ENCODE peak calls at places on chromosomes 5 and 9, in seven cellular contexts. N is osteoblast; P is SK-N-SH; D is CD4-positive, CD25-positive, alpha-beta regulatory T cell; Q is fibroblast of lung; O is prostate gland; I is heart left ventricle. Z is an unnamed sample.
A peak's percentile ranks its signal among the peaks of the same experiment; 100 is the strongest.

GRCh38 chr5:72854419-72854818 is 38.0 kb downstream of the TNPO1 start:
- DNase-seq in N (no peak), P (no peak), D (no peak), Q (no peak), O (no peak), I (no peak), Z (no peak)

GRCh38 chr9:125998837-125999503 is 251.8 kb downstream of the PBX3 start:
- DNase-seq in N (peak; percentile 27), P (peak; percentile 29), D (no peak), Q (no peak), O (no peak), I (peak; percentile 15), Z (no peak)

GRCh38 chr9:112094948-112095779 is 79.9 kb downstream of the SUSD1 start:
- DNase-seq in N (no peak), P (no peak), D (no peak), Q (no peak), O (no peak), I (no peak), Z (no peak)

GRCh38 chr9:35972093-35972492 is 14.1 kb upstream of the OR2S2 start:
- DNase-seq in N (peak; percentile 73), P (no peak), D (peak; percentile 22), Q (no peak), O (no peak), I (peak; percentile 33), Z (peak; percentile 38)

GRCh38 chr9:90770339-90770738 is 31.3 kb upstream of the SYK start:
- DNase-seq in N (peak; percentile 43), P (no peak), D (no peak), Q (no peak), O (no peak), I (no peak), Z (no peak)

GRCh38 chr5:59724482-59725392 is 168.8 kb downstream of the PDE4D start:
- DNase-seq in N (no peak), P (peak; percentile 41), D (peak; percentile 36), Q (peak; percentile 70), O (no peak), I (no peak), Z (no peak)

GRCh38 chr9:17509698-17510097 is 69.2 kb upstream of the SH3GL2 start:
- DNase-seq in N (peak; percentile 42), P (no peak), D (no peak), Q (no peak), O (no peak), I (no peak), Z (no peak)

GRCh38 chr9:85688361-85688760 is 53.4 kb downstream of the AGTPBP1 start:
- DNase-seq in N (no peak), P (no peak), D (no peak), Q (no peak), O (no peak), I (no peak), Z (no peak)

GRCh38 chr9:20945269-20945668 is 86.2 kb downstream of the HACD4 start:
- DNase-seq in N (no peak), P (no peak), D (no peak), Q (no peak), O (no peak), I (no peak), Z (no peak)

GRCh38 chr5:55991768-55992486 is 2.8 kb downstream of the IL6ST start:
- DNase-seq in N (no peak), P (no peak), D (no peak), Q (no peak), O (no peak), I (no peak), Z (no peak)

GRCh38 chr9:137014776-137015539 is 13.1 kb downstream of the ABCA2 start:
- DNase-seq in N (no peak), P (no peak), D (no peak), Q (no peak), O (no peak), I (no peak), Z (no peak)

GRCh38 chr9:129022037-129022436 is 6.1 kb downstream of the SH3GLB2 start:
- DNase-seq in N (peak; percentile 64), P (peak; percentile 12), D (no peak), Q (no peak), O (no peak), I (no peak), Z (no peak)

GRCh38 chr9:21993893-21994525 is at the start of gene CDKN2A:
- DNase-seq in N (peak; percentile 83), P (peak; percentile 79), D (peak; percentile 79), Q (no peak), O (no peak), I (no peak), Z (peak; percentile 38)

GRCh38 chr5:66757834-66758396 is 161.7 kb downstream of the MAST4 start:
- DNase-seq in N (no peak), P (no peak), D (no peak), Q (no peak), O (no peak), I (no peak), Z (no peak)

GRCh38 chr5:66757219-66757833 is 161.1 kb downstream of the MAST4 start:
- DNase-seq in N (no peak), P (peak; percentile 50), D (peak; percentile 47), Q (peak; percentile 79), O (peak; percentile 79), I (peak; percentile 35), Z (no peak)
- H3K4me1 ChIP-seq in N (no peaks in the 10 kb centered on the region), P (no peaks in the 10 kb centered on the region), D (no peaks in the 10 kb centered on the region), Q (no peaks in the 10 kb centered on the region), O (no peaks in the 10 kb centered on the region), I (no peaks in the 10 kb centered on the region), Z (no peaks in the 10 kb centered on the region)

DNA sequence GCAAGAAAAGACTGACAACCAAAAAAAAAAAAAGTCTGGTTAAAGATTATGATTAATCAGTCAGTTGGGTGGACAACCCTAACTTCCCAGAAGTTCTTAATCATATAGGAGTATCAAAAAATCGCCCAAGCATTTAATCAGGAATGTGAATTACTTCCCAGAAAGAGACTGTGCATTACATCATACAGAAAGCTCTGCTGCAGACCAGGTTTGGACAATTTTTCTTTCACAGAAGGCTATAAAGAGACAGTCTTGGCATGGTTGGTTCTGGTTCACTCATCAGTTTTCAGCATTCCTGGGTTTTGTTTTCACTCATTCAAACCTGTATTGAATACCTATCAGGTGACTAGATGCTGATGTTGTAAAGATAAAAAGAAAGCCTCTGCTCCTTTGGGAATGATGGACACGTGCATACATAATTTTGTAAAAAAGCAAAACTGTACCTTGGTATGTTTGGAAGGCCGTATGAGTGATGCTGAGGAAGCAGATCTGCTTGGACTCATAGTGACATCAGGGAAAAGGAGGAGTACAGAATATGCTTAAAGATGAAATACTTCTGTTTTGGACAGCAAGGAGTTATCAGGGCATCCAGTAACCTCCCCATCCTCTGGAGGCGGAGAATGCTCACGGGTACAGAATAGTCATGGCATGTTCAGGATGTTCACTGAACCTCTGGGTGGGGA is 178.5 kb downstream of the GNA14 start:
- DNase-seq in N (no peak), P (no peak), D (no peak), Q (no peak), O (no peak), I (no peak), Z (no peak)
- H3K4me1 ChIP-seq in N (peaks cover 33% of the 10 kb centered on the region), P (peaks cover 16% of the 10 kb centered on the region), D (no peaks in the 10 kb centered on the region), Q (no peaks in the 10 kb centered on the region), O (no peaks in the 10 kb centered on the region), I (no peaks in the 10 kb centered on the region), Z (no peaks in the 10 kb centered on the region)

DNA sequence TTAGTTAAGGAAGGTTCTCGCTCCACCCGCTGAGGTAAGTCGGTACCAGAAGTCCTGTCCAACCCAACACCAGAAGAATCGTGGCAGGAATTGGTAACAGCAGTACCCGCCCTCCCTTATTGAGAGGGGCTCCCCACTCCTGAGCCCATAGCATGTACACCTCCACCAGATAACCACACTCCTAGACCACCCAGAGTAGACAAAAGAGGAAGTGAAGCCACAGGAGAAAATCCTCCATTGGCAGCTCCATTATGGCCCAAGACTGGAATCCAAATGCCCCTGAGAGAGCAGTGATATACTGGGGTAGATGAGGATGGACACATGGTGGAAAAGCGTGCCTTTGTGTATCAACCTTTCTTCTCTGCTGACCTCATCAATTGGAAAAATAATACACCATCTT is 106.1 kb upstream of the EPB41L4A start:
- DNase-seq in N (no peak), P (no peak), D (no peak), Q (no peak), O (no peak), I (no peak), Z (no peak)
- H3K4me1 ChIP-seq in N (no peaks in the 10 kb centered on the region), P (no peaks in the 10 kb centered on the region), D (no peaks in the 10 kb centered on the region), Q (no peaks in the 10 kb centered on the region), O (no peaks in the 10 kb centered on the region), I (no peaks in the 10 kb centered on the region), Z (no peaks in the 10 kb centered on the region)

GRCh38 chr9:134295101-134295745 is 31.0 kb upstream of the RXRA start:
- DNase-seq in N (peak; percentile 69), P (peak; percentile 36), D (no peak), Q (no peak), O (no peak), I (peak; percentile 15), Z (no peak)

GRCh38 chr9:134295746-134296250 is 30.5 kb upstream of the RXRA start:
- DNase-seq in N (peak; percentile 44), P (no peak), D (no peak), Q (no peak), O (no peak), I (peak; percentile 6), Z (no peak)

GRCh38 chr9:134297082-134297415 is 29.2 kb upstream of the RXRA start:
- DNase-seq in N (no peak), P (no peak), D (no peak), Q (no peak), O (no peak), I (no peak), Z (no peak)

GRCh38 chr9:134297581-134297980 is 28.7 kb upstream of the RXRA start:
- DNase-seq in N (peak; percentile 11), P (no peak), D (no peak), Q (no peak), O (no peak), I (peak; percentile 15), Z (no peak)

DNA sequence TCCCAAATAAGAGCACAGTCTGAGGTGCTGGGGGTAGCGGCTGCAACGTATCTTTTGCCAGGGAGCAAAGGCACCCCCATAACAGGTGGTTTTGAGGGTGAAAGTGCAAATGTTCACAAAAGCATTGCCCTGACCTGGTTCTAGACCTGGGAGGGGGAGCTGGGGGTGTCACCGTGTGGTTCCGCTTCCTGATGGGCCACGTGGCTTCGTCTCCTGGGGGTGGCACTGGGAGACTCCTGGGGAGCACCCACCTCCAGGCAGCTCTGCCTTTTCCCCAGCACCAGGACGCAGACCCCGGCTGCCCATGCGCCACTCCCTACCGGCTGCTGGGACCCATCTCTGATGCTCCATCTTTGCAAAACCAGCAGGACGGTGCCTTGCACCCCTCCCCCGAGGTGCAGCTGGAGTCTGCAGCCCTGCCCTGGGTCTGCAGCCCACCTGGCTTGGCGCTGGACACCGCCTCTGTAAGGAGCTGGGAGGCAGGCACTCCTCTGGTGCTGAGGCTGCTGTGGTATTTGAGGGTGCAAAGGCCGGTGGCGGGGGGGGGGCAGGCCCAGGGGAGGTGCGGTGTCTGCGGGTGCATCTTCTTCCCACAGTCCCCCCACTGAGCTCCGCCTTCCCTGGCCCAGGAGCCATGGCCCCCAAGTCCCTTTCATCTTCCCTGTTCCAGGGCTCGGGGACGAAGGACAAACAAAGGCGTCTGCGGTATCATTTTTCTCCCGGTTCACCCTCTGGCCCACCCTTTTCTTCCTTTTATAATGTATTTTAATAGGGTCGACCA is 29.8 kb upstream of the RXRA start:
- DNase-seq in N (peak; percentile 68), P (no peak), D (no peak), Q (no peak), O (no peak), I (peak; percentile 17), Z (no peak)
- H3K4me1 ChIP-seq in N (no peaks in the 10 kb centered on the region), P (peaks cover 3% of the 10 kb centered on the region), D (no peaks in the 10 kb centered on the region), Q (peaks cover 3% of the 10 kb centered on the region), O (peaks cover 4% of the 10 kb centered on the region), I (peaks cover 2% of the 10 kb centered on the region), Z (peaks cover 4% of the 10 kb centered on the region)

DNA sequence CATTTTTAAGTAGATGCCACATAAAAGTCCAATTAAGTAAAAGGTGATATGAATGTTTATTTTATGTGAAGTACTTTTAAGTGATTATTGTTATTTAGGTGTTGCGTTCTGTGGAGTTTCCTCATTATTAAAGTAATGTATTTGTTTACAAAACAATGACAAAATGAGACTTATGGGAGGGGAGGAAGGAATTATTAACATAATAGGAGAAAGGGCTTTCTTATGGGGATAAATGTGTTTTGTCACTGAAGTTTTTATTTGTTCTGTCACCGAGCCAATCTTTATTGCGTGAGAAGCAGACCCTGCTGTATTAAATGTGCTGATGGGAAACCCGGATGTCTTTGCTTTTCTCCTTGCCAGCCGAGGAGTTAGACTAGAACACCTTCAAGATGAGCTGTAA is 44.5 kb downstream of the TRIO start:
- DNase-seq in N (no peak), P (no peak), D (no peak), Q (no peak), O (no peak), I (no peak), Z (no peak)
- H3K4me1 ChIP-seq in N (peaks cover 97% of the 10 kb centered on the region), P (peaks cover 87% of the 10 kb centered on the region), D (no peaks in the 10 kb centered on the region), Q (peaks cover 69% of the 10 kb centered on the region), O (peaks cover 3% of the 10 kb centered on the region), I (peaks cover 46% of the 10 kb centered on the region), Z (no peaks in the 10 kb centered on the region)

Z was measured in CD8-positive, alpha-beta T cell.